ENCODE peak calls at places on chromosomes 4 and X, in ten cellular contexts. Y is choroid plexus epithelial cell, I is AG04450, W is AG09309, S is fibroblast of the aortic adventitia, V is Peyer's patch, N is fibroblast of mammary gland, B is SK-N-SH, F is activated B cell treated with CpG ODN at 0.5 μM for 24 hours, X is WTC11. O is an unnamed sample.
A peak's percentile ranks its signal among the peaks of the same experiment; 100 is the strongest.

GRCh38 chrX:14964500-14964899 is 91.3 kb downstream of the MOSPD2 start:
- DNase-seq in B (no peak), S (peak; percentile 23), F (no peak), I (no peak), W (peak; percentile 16), V (no peak), Y (peak; percentile 46), X (no peak), N (peak; percentile 8), O (no peak)

GRCh38 chr4:2256781-2257191 is 5.1 kb downstream of the MXD4 start:
- DNase-seq in I (no peak), X (no peak), F (peak; percentile 7), Y (peak; percentile 37), W (no peak), B (peak; percentile 16), V (peak; percentile 30), S (no peak), N (peak; percentile 50), O (peak; percentile 64)

GRCh38 chr4:57147335-57148060 is 37.3 kb upstream of the IGFBP7 start:
- DNase-seq in X (no peak), S (peak; percentile 93), N (peak; percentile 91), V (no peak), Y (peak; percentile 74), B (no peak), F (no peak), I (no peak), W (peak; percentile 79), O (peak; percentile 62)

GRCh38 chrX:34578237-34578636 is 78.8 kb downstream of the TMEM47 start:
- DNase-seq in V (no peak), W (peak; percentile 24), X (no peak), N (peak; percentile 62), F (no peak), B (peak; percentile 0), I (peak; percentile 4), Y (peak; percentile 71), S (peak; percentile 73), O (peak; percentile 51)

GRCh38 chr4:111883557-111883999 is 261.7 kb upstream of the FAM241A start:
- DNase-seq in S (no peak), F (no peak), X (no peak), W (no peak), B (no peak), Y (peak; percentile 1), I (no peak), N (no peak), V (no peak), O (no peak)

GRCh38 chr4:182540496-182540895 is 297.3 kb downstream of the TENM3 start:
- DNase-seq in W (no peak), S (no peak), I (no peak), F (no peak), V (no peak), Y (no peak), B (no peak), N (no peak), X (no peak), O (no peak)

GRCh38 chr4:72430988-72431387 is 138.0 kb downstream of the ADAMTS3 start:
- DNase-seq in X (no peak), W (no peak), F (no peak), V (no peak), B (no peak), I (no peak), S (no peak), N (no peak), Y (no peak), O (no peak)

GRCh38 chr4:6592804-6593563 is 18.0 kb downstream of the MAN2B2 start:
- DNase-seq in V (no peak), S (no peak), W (no peak), X (no peak), N (no peak), Y (no peak), I (no peak), B (no peak), F (no peak), O (no peak)

GRCh38 chrX:12570859-12571501 is 220.2 kb upstream of the PRPS2 start:
- DNase-seq in X (no peak), Y (no peak), F (no peak), B (no peak), W (no peak), I (no peak), N (no peak), S (no peak), V (no peak), O (no peak)

GRCh38 chrX:12563121-12563520 is 228.1 kb upstream of the PRPS2 start:
- DNase-seq in F (no peak), W (no peak), N (peak; percentile 12), Y (no peak), I (peak; percentile 11), S (peak; percentile 47), V (no peak), X (no peak), B (no peak), O (peak; percentile 22)

GRCh38 chrX:12564221-12564620 is 227.0 kb upstream of the PRPS2 start:
- DNase-seq in Y (no peak), N (no peak), S (no peak), X (no peak), V (no peak), F (no peak), W (no peak), B (no peak), I (no peak), O (no peak)

DNA sequence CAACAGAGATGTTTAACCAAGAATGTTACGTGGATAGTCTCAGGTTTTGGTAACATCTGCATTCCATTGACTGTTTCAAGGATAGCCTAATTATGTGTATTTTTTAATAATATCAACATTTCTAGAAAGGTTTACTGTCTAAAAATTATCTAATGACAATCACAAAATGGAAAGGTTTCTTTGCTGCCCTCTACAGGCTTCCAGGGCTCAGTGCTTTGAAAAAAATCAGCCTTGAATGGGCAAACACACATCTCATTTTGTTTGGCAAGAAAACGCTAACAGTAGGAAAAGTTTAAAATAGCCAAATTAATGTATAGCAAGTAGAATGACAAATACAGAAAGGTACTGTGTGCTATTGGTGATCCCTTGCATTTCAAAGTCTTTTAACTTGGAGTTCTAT is 223.4 kb upstream of the PRPS2 start:
- DNase-seq in I (no peak), Y (peak; percentile 17), F (no peak), S (peak; percentile 31), X (no peak), V (no peak), N (peak; percentile 25), B (peak; percentile 17), W (no peak), O (peak; percentile 39)
- TF ChIP-seq CTCF in I (peak; percentile 67), Y (peak; percentile 65), F (no peak), S (peak; percentile 73), X (peak; percentile 21), V (peak; percentile 40), N (peak; percentile 72), B (peak; percentile 83), W (peak; percentile 67), O (peak; percentile 51)

GRCh38 chr4:131427000-131427399 is 1722.1 kb upstream of the PCDH10 start:
- DNase-seq in Y (peak; percentile 0), N (no peak), X (no peak), V (no peak), W (no peak), B (no peak), F (no peak), S (no peak), I (no peak), O (no peak)

GRCh38 chr4:131426023-131426758 is 1722.9 kb upstream of the PCDH10 start:
- DNase-seq in S (no peak), W (no peak), V (no peak), B (no peak), Y (no peak), I (no peak), F (no peak), X (no peak), N (no peak), O (no peak)

DNA sequence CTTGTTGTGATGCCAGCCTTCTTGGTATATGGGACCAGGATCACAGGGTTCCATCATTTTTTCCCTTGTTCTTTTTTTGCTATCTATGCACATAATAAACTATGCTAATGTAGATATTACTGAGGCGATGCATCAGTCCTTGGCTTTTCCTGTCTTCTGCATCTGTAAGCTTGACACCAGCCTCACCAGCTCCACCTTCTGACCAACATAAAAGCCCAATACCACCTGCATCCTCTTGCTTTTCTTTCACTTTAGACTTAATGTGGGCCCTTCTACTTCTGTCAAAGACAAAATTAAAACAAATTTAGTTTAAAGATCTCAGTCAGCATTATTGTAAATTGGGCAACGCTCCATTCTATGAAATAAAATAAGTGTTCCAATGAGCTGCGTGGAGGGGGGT is 1718.8 kb upstream of the PCDH10 start:
- DNase-seq in S (no peak), F (no peak), W (no peak), B (no peak), V (no peak), I (no peak), X (no peak), Y (peak; percentile 0), N (no peak), O (peak; percentile 4)
- TF ChIP-seq CTCF in S (no peak), F (no peak), W (no peak), B (peak; percentile 20), V (no peak), I (no peak), X (no peak), Y (no peak), N (no peak), O (no peak)

GRCh38 chr4:60759518-60760245 is 440.4 kb upstream of the ADGRL3 start:
- DNase-seq in S (no peak), N (no peak), X (no peak), F (no peak), I (no peak), Y (no peak), W (no peak), B (no peak), V (no peak), O (no peak)
- TF ChIP-seq CTCF in S (peak; percentile 47), N (peak; percentile 16), X (no peak), F (no peak), I (peak; percentile 28), Y (no peak), W (no peak), B (peak; percentile 50), V (no peak), O (peak; percentile 32)

GRCh38 chr4:116058129-116058528 is 944.7 kb upstream of the NDST4 start:
- DNase-seq in I (no peak), F (no peak), X (no peak), Y (no peak), W (no peak), N (no peak), S (no peak), B (no peak), V (no peak), O (no peak)

DNA sequence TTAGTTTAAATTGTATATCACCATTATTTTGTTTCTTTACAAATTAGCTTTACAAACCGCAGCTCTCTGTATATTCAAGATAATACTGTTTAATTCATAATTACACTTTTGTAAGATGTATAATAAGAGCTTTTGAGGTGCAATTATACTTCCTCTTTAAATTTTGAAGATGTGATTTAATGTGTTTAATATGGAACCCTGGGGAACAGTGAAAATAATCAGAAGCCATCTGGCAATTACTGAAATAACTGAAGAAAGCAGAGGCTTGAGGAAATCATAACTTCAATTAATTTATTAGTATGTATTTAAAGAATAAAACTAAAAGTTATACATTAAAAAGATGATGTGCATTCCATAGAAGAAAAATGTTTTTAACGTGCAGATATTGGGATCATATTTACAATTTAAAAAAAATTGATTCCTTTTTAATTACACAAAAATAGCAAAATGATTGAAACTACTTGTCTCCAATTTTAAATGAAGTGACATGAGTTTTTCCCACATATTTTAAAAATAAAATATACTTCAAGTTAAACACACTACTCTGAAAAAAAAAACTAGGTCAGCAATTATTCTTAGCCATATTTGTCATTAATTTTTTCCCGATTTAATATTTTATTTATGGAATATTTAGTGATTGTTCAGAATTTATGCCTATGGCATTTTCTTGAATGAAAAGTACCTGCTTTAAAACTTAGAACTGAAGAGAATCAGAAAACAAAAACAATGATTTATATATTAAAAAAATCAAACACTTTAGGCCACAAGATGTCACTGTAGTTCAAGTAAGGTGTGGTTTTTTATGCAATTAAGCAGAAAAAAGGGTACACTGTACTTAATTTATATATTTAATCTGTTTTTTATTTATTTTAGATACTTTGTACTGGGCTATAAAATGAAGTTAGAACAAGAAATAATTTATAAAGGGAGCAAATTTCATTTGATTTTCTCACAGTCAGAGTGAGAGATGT is 942.7 kb upstream of the NDST4 start:
- DNase-seq in X (no peak), W (no peak), F (no peak), B (peak; percentile 1), I (no peak), Y (peak; percentile 22), S (peak; percentile 2), V (no peak), N (peak; percentile 5), O (peak; percentile 36)
- TF ChIP-seq CTCF in X (no peak), W (no peak), F (no peak), B (peak; percentile 54), I (no peak), Y (peak; percentile 32), S (no peak), V (no peak), N (peak; percentile 23), O (peak; percentile 44)